ENCODE peak calls at places on chromosomes 12 and 14, in seven cellular contexts. S is cardiac fibroblast, W is WTC11, N is kidney epithelial cell, F is prostate gland, P is astrocyte of the cerebellum, C is epithelial cell of esophagus. Z is an unnamed sample.

GRCh38 chr12:58907326-58907855 is 12.9 kb downstream of the LRIG3 start:
- DNase-seq in S (no peak), W (no peak), N (no peak), F (no peak), P (peak; percentile 92), C (no peak), Z (no peak)

GRCh38 chr14:85590784-85591183 is 60.8 kb downstream of the FLRT2 start:
- DNase-seq in S (peak; percentile 53), W (no peak), N (no peak), F (no peak), P (no peak), C (peak; percentile 76), Z (no peak)

GRCh38 chr12:102468261-102468940 is 12.0 kb downstream of the IGF1 start:
- DNase-seq in S (no peak), W (no peak), N (no peak), F (no peak), P (no peak), C (no peak), Z (no peak)

GRCh38 chr12:63915105-63915830 is 70.8 kb downstream of the SRGAP1 start:
- DNase-seq in S (peak; percentile 83), W (no peak), N (no peak), F (no peak), P (no peak), C (peak; percentile 55), Z (peak; percentile 26)

GRCh38 chr14:91354979-91355685 is 62.5 kb downstream of the CCDC88C start:
- DNase-seq in S (no peak), W (peak; percentile 83), N (no peak), F (no peak), P (no peak), C (no peak), Z (no peak)

GRCh38 chr12:56631790-56632700 is 1.9 kb upstream of the BAZ2A start:
- DNase-seq in S (peak; percentile 22), W (peak; percentile 82), N (no peak), F (peak; percentile 88), P (no peak), C (peak; percentile 74), Z (peak; percentile 75)

GRCh38 chr14:35420036-35420811 is 15.7 kb upstream of the NFKBIA start:
- DNase-seq in S (peak; percentile 78), W (no peak), N (no peak), F (no peak), P (no peak), C (peak; percentile 41), Z (no peak)

GRCh38 chr12:58233886-58234285 is 292.5 kb downstream of the ATP23 start:
- DNase-seq in S (no peak), W (no peak), N (no peak), F (no peak), P (no peak), C (no peak), Z (no peak)

GRCh38 chr12:80268924-80269749 is 169.8 kb downstream of the OTOGL start:
- DNase-seq in S (peak; percentile 87), W (no peak), N (peak; percentile 67), F (no peak), P (peak; percentile 49), C (peak; percentile 92), Z (no peak)

GRCh38 chr12:130227641-130228040 is 65.4 kb downstream of the FZD10 start:
- DNase-seq in S (no peak), W (no peak), N (no peak), F (peak; percentile 82), P (no peak), C (peak; percentile 24), Z (no peak)

GRCh38 chr12:111304642-111305071 is 64.2 kb downstream of the PHETA1 start:
- DNase-seq in S (peak; percentile 37), W (peak; percentile 77), N (no peak), F (no peak), P (no peak), C (peak; percentile 11), Z (peak; percentile 39)

GRCh38 chr14:51430600-51430999 is 190.6 kb downstream of the TMX1 start:
- DNase-seq in S (peak; percentile 44), W (peak; percentile 20), N (no peak), F (no peak), P (peak; percentile 49), C (no peak), Z (no peak)

GRCh38 chr12:94649349-94650142 is 811 bp downstream of the TMCC3 start:
- DNase-seq in S (peak; percentile 48), W (peak; percentile 47), N (no peak), F (peak; percentile 24), P (no peak), C (peak; percentile 52), Z (peak; percentile 52)

GRCh38 chr14:35430459-35431199 is 26.1 kb upstream of the NFKBIA start:
- DNase-seq in S (no peak), W (no peak), N (no peak), F (no peak), P (no peak), C (no peak), Z (no peak)

GRCh38 chr14:31449971-31450610 is 7.2 kb downstream of the DTD2 start:
- DNase-seq in S (peak; percentile 65), W (no peak), N (no peak), F (no peak), P (peak; percentile 33), C (peak; percentile 50), Z (no peak)

GRCh38 chr12:56955631-56956256 is 1.7 kb downstream of the RDH16 start:
- DNase-seq in S (peak; percentile 27), W (no peak), N (no peak), F (peak; percentile 42), P (no peak), C (peak; percentile 59), Z (no peak)

GRCh38 chr12:21476949-21477348 is 24.5 kb downstream of the RECQL start:
- DNase-seq in S (peak; percentile 75), W (no peak), N (peak; percentile 43), F (no peak), P (no peak), C (peak; percentile 44), Z (no peak)

GRCh38 chr12:11622774-11623375 is 26.6 kb upstream of the ETV6 start:
- DNase-seq in S (no peak), W (no peak), N (no peak), F (no peak), P (no peak), C (no peak), Z (no peak)

GRCh38 chr12:11624126-11624525 is 25.3 kb upstream of the ETV6 start:
- DNase-seq in S (no peak), W (no peak), N (no peak), F (no peak), P (no peak), C (no peak), Z (no peak)

GRCh38 chr12:11623382-11623781 is 26.1 kb upstream of the ETV6 start:
- DNase-seq in S (no peak), W (no peak), N (no peak), F (peak; percentile 50), P (no peak), C (peak; percentile 37), Z (no peak)

DNA sequence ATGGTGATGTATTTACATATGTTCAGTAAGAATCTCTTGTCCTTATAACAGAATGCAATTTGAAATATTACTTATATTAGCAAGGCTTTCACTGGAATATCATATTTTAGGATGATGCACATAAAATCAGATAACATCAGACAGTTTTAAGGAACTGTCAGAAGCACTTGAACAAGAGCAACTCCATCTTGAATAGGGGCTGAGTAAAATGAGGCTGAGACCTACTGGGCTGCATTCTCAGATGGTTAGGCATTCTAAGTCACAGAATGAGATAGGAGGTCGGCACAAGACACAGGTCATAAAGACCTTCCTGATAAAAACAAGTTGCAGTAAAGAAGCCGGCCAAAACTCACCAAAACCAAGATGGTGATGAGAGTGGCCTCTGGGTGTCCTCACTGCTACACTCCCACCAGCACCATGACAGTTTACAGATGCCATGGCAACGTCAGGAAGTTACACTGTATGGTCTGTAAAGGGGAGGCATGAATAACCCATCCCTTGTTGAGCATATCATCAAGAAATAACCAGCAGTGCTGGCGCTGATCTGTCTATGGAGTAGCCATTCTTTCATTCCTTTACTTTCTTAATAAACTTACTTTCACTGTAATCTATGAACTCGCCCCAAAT is 27.6 kb upstream of the ETV6 start:
- DNase-seq in S (peak; percentile 51), W (no peak), N (no peak), F (no peak), P (no peak), C (no peak), Z (no peak)
- TF ChIP-seq CTCF in S (peak; percentile 23), W (no peak), N (no peak), F (no peak), P (no peak), C (no peak), Z (no peak)

GRCh38 chr14:20608383-20609095 is 17.4 kb upstream of the RNASE12 start:
- DNase-seq in S (no peak), W (no peak), N (no peak), F (no peak), P (no peak), C (no peak), Z (no peak)

GRCh38 chr14:20607617-20608016 is 16.4 kb upstream of the RNASE12 start:
- DNase-seq in S (no peak), W (no peak), N (no peak), F (no peak), P (no peak), C (no peak), Z (no peak)

GRCh38 chr14:20606902-20607242 is 15.7 kb upstream of the RNASE12 start:
- DNase-seq in S (no peak), W (no peak), N (no peak), F (no peak), P (no peak), C (peak; percentile 25), Z (no peak)

GRCh38 chr14:20604291-20604690 is 13.1 kb upstream of the RNASE12 start:
- DNase-seq in S (no peak), W (no peak), N (no peak), F (no peak), P (no peak), C (no peak), Z (no peak)

GRCh38 chr14:20606190-20606901 is 15.2 kb upstream of the RNASE12 start:
- DNase-seq in S (peak; percentile 74), W (peak; percentile 67), N (no peak), F (peak; percentile 26), P (no peak), C (peak; percentile 69), Z (peak; percentile 46)
- TF ChIP-seq CTCF in S (peak; percentile 83), W (no peak), N (peak; percentile 64), F (peak; percentile 57), P (peak; percentile 53), C (peak; percentile 81), Z (no peak)

GRCh38 chr12:24014853-24015590 is 65.6 kb upstream of the SOX5 start:
- DNase-seq in S (no peak), W (no peak), N (no peak), F (no peak), P (no peak), C (no peak), Z (no peak)
- TF ChIP-seq CTCF in S (no peak), W (no peak), N (no peak), F (no peak), P (no peak), C (no peak), Z (no peak)

DNA sequence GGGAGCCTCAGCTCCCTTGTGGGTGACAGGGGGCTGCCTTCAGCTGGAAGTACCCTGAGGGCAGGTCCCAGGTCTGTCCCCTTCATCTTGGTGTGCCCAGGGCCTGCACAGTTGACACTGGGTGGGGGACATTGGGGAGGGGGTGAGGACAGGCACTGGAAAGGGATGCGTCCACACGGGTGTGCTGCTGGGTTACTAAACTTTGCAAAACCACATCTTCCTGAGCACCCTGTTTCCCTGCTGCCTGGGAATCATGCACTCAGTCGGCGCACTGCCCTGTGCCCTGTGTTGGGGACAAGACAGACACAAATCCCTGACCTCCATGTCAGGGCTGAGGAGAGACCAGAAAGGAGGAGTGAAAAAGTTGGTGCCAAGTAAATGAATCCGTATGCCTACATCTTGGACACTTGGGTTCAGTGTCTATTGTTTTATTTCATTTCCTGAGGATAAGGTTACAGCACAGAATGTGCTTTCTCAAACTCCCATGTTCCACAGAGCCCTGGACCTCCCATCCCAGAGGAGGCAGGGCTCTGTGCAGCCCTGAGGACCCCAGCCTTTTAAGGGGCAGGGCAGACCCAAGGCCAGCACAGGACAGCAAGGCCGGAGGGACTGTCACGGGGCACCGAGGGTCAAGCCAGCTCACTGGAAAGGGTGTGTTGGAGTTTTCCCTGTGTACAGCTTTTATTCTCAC is 2.9 kb upstream of the SLC25A29 start:
- DNase-seq in S (no peak), W (no peak), N (no peak), F (no peak), P (no peak), C (no peak), Z (no peak)
- TF ChIP-seq CTCF in S (no peak), W (no peak), N (no peak), F (no peak), P (no peak), C (no peak), Z (no peak)

Z was measured in Calu3.